ENCODE peak calls at places on chromosomes 4 and X, in four cellular contexts. J is HepG2, Y is K562, D is SK-N-SH. H is an unnamed sample.

GRCh38 chrX:116379854-116380253 is 56.6 kb upstream of the SLC6A14 start:
- DNase-seq in J (no peak), Y (no peak), D (no peak), H (no peak)

GRCh38 chrX:70494441-70494840 is 49.8 kb downstream of the DLG3 start:
- DNase-seq in J (no peak), Y (no peak), D (no peak), H (no peak)

GRCh38 chrX:102950908-102951866 is 14.1 kb downstream of the RAB40AL start:
- DNase-seq in J (peak; percentile 27), Y (peak; percentile 47), D (peak; percentile 64), H (peak; percentile 23)

GRCh38 chr4:137523329-137523728 is 9.0 kb downstream of the PCDH18 start:
- DNase-seq in J (no peak), Y (no peak), D (no peak), H (no peak)

GRCh38 chr4:75844151-75844662 is 58.0 kb downstream of the PPEF2 start:
- DNase-seq in J (peak; percentile 76), Y (no peak), D (no peak), H (no peak)

GRCh38 chr4:114250439-114250891 is 271.0 kb upstream of the ARSJ start:
- DNase-seq in J (no peak), Y (no peak), D (no peak), H (no peak)

GRCh38 chrX:51737062-51737461 is 6.2 kb upstream of the GSPT2 start:
- DNase-seq in J (no peak), Y (no peak), D (no peak), H (no peak)

GRCh38 chr4:22474636-22475310 is 41.1 kb downstream of the ADGRA3 start:
- DNase-seq in J (peak; percentile 84), Y (no peak), D (no peak), H (peak; percentile 52)

GRCh38 chr4:159776915-159777314 is 674.0 kb downstream of the RAPGEF2 start:
- DNase-seq in J (no peak), Y (no peak), D (no peak), H (no peak)

GRCh38 chr4:1793496-1793840 is 375 bp downstream of the FGFR3 start:
- DNase-seq in J (no peak), Y (peak; percentile 70), D (peak; percentile 83), H (no peak)

GRCh38 chr4:2337131-2337723 is 75.3 kb upstream of the MXD4 start:
- DNase-seq in J (no peak), Y (no peak), D (no peak), H (no peak)

GRCh38 chr4:17722361-17722710 is 59.1 kb downstream of the FAM184B start:
- DNase-seq in J (no peak), Y (no peak), D (no peak), H (no peak)

GRCh38 chr4:144208074-144208473 is 67.6 kb upstream of the GYPA start:
- DNase-seq in J (no peak), Y (no peak), D (no peak), H (no peak)

GRCh38 chrX:54208531-54208930 is 25.5 kb upstream of the FAM120C start:
- DNase-seq in J (no peak), Y (no peak), D (no peak), H (no peak)

GRCh38 chr4:19739101-19739651 is 512.5 kb upstream of the SLIT2 start:
- DNase-seq in J (no peak), Y (no peak), D (no peak), H (peak; percentile 78)

GRCh38 chr4:73021634-73022033 is 47.9 kb downstream of the COX18 start:
- DNase-seq in J (peak; percentile 24), Y (peak; percentile 18), D (peak; percentile 46), H (peak; percentile 22)

GRCh38 chr4:7779194-7779768 is 160.4 kb downstream of the AFAP1 start:
- DNase-seq in J (no peak), Y (no peak), D (no peak), H (no peak)

GRCh38 chrX:6990552-6991193 is 156.8 kb upstream of the STS start:
- DNase-seq in J (no peak), Y (no peak), D (no peak), H (no peak)

GRCh38 chr4:185142563-185142910 is 529 bp upstream of the SLC25A4 start:
- DNase-seq in J (peak; percentile 37), Y (no peak), D (no peak), H (no peak)

GRCh38 chr4:85762204-85762884 is 287.4 kb downstream of the ARHGAP24 start:
- DNase-seq in J (no peak), Y (no peak), D (no peak), H (no peak)

GRCh38 chr4:141352775-141353544 is 132.3 kb downstream of the ZNF330 start:
- DNase-seq in J (no peak), Y (no peak), D (no peak), H (no peak)

GRCh38 chr4:110737931-110738330 is 115.1 kb upstream of the PITX2 start:
- DNase-seq in J (no peak), Y (no peak), D (no peak), H (no peak)

GRCh38 chr4:36322921-36323354 is 41.5 kb downstream of the DTHD1 start:
- DNase-seq in J (no peak), Y (no peak), D (no peak), H (no peak)

GRCh38 chr4:134753390-134753789 is 551.8 kb upstream of the PABPC4L start:
- DNase-seq in J (no peak), Y (no peak), D (no peak), H (no peak)

GRCh38 chr4:113411496-113411938 is 350.0 kb downstream of the CAMK2D start:
- DNase-seq in J (peak; percentile 15), Y (no peak), D (no peak), H (no peak)

GRCh38 chr4:107283587-107284559 is 247.8 kb upstream of the DKK2 start:
- DNase-seq in J (no peak), Y (no peak), D (peak; percentile 27), H (no peak)

GRCh38 chr4:144399927-144400326 is 246.0 kb upstream of the HHIP start:
- DNase-seq in J (no peak), Y (no peak), D (no peak), H (peak; percentile 52)

GRCh38 chr4:15652191-15652590 is 3.0 kb downstream of the FBXL5 start:
- DNase-seq in J (no peak), Y (no peak), D (no peak), H (no peak)

GRCh38 chrX:45322820-45323219 is 122.1 kb upstream of the DIPK2B start:
- DNase-seq in J (no peak), Y (no peak), D (no peak), H (no peak)

GRCh38 chr4:162761965-162762364 is 404.7 kb downstream of the NAF1 start:
- DNase-seq in J (no peak), Y (no peak), D (no peak), H (no peak)

GRCh38 chrX:133633162-133633561 is 217.9 kb upstream of the GPC4 start:
- DNase-seq in J (no peak), Y (no peak), D (peak; percentile 4), H (no peak)

GRCh38 chr4:33065749-33066148 is 2345.6 kb downstream of the PCDH7 start:
- DNase-seq in J (no peak), Y (no peak), D (no peak), H (no peak)

GRCh38 chr4:7828011-7828720 is 111.5 kb downstream of the AFAP1 start:
- DNase-seq in J (no peak), Y (no peak), D (peak; percentile 38), H (no peak)

GRCh38 chr4:71545168-71545567 is 206.3 kb downstream of the SLC4A4 start:
- DNase-seq in J (no peak), Y (no peak), D (no peak), H (no peak)

GRCh38 chr4:149973181-149973580 is 105.1 kb upstream of the DCLK2 start:
- DNase-seq in J (no peak), Y (no peak), D (no peak), H (no peak)

GRCh38 chr4:65407483-65407882 is 262.8 kb downstream of the EPHA5 start:
- DNase-seq in J (no peak), Y (no peak), D (no peak), H (no peak)

GRCh38 chrX:106479920-106480319 is 131.9 kb upstream of the RADX start:
- DNase-seq in J (no peak), Y (no peak), D (no peak), H (no peak)

GRCh38 chrX:106484233-106484632 is 127.5 kb upstream of the RADX start:
- DNase-seq in J (no peak), Y (no peak), D (no peak), H (no peak)

GRCh38 chrX:106481341-106481740 is 130.4 kb upstream of the RADX start:
- DNase-seq in J (peak; percentile 50), Y (peak; percentile 32), D (peak; percentile 33), H (peak; percentile 46)
- TF ChIP-seq ZBTB33 in J (no peak), Y (no peak), D (no peak), H (no peak)

DNA sequence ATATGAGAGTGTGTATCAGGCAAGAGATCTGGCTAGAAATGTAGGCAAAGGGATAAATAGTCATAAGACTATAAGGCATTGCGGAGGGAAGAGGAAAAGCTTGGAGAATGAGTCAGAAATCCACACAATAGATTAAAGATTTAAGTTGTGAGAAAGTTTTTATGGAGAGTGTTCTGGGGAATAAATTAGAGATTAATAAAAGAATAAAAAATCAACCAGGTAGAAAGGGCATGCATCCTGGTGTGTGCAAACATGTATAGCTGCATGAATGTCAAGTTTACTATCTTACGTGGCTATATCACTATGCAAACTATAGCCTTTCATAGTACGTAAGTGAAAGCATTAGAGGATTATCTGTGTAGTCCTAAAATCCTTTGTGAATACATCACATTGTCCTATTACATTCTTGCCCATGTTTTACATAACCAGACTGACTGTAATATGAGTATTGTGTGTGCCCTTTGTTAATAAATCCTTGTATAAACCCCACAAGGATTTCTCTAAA is 36.9 kb downstream of the SNCA start:
- DNase-seq in J (no peak), Y (no peak), D (no peak), H (no peak)
- H3K4me1 ChIP-seq in J (no peaks in the 10 kb centered on the region), Y (no peaks in the 10 kb centered on the region), D (peaks cover 28% of the 10 kb centered on the region), H (no peaks in the 10 kb centered on the region)

GRCh38 chrX:140701480-140701879 is 8.1 kb upstream of the LINC00632 start:
- DNase-seq in J (no peak), Y (no peak), D (peak; percentile 30), H (no peak)
- TF ChIP-seq ELF1 in J (no peak), Y (no peak), D (no peak), H (no peak)

DNA sequence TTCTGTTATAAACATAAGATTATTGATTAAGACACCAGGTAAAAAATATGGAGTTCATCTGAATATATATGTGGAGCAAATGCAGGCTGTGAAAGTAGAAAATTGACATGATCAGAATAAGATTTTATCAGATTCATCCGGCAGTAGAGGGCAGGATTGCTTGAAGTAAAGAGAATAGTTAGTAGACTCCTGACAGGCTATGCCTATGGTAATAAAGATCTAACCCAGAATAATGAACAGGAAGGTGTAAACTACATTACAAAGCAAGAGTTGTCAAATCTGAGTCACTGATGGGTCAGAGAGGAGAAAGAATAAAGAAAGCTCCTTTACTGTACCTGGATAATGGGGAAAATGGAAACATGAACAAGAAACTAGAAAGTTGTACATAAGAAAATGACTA is 20.8 kb upstream of the TMEM184C start:
- DNase-seq in J (no peak), Y (no peak), D (no peak), H (peak; percentile 7)
- TF ChIP-seq ZBTB33 in J (no peak), Y (no peak), D (no peak), H (no peak)

GRCh38 chr4:79059631-79060399 is 120.6 kb upstream of the PAQR3 start:
- DNase-seq in J (no peak), Y (no peak), D (no peak), H (no peak)
- H3K4me1 ChIP-seq in J (no peaks in the 10 kb centered on the region), Y (no peaks in the 10 kb centered on the region), D (no peaks in the 10 kb centered on the region), H (no peaks in the 10 kb centered on the region)

DNA sequence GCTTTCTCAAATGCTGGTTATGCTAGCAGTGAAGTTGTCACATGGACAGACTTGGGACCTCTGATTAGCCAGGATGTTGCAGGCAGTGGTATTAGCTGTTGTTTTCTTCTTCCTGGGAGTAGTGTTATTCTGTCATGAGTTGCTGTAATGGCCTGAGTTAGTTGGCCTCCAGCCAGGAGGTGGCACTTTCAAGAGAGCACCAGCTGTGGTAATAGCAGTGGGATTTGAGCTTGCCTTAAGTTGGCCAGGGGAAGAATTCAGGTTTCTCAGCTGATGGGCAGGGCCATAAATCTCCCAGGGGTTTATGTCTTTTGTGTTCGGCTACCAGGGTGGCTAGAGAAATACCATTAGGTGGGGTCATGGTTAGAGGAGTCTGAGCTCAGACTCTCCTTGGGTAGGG is 132.6 kb downstream of the GLUD2 start:
- DNase-seq in J (no peak), Y (no peak), D (no peak), H (no peak)
- TF ChIP-seq ELF1 in J (no peak), Y (no peak), D (no peak), H (no peak)

H was measured in HCT116.